ENCODE peak calls at places on chromosomes 16 and 17, in nine cellular contexts. I is PC-9; Y is cardiac muscle cell; D is fibroblast of mammary gland; L is CD4-positive, alpha-beta T cell; K is right atrium auricular region; U is Calu3; T is osteocyte; Q is uterus. G is an unnamed sample.

GRCh38 chr16:67481561-67482259 is 753 bp upstream of the ATP6V0D1 start:
- DNase-seq in I (no peak), Q (peak; percentile 61), Y (peak; percentile 45), U (peak; percentile 21), D (peak; percentile 68), K (no peak), L (no peak), T (no peak), G (no peak)

GRCh38 chr17:49146620-49147306 is 14.2 kb downstream of the B4GALNT2 start:
- DNase-seq in U (peak; percentile 31), T (no peak), I (peak; percentile 91), K (no peak), L (no peak), Q (no peak), Y (peak; percentile 94), D (peak; percentile 99), G (peak; percentile 99)

GRCh38 chr17:2189231-2189630 is 114.4 kb downstream of the SMG6 start:
- DNase-seq in I (no peak), U (no peak), D (peak; percentile 67), L (no peak), Y (no peak), Q (peak; percentile 28), K (no peak), T (no peak), G (no peak)

GRCh38 chr17:20116683-20117309 is 107.6 kb downstream of the SPECC1 start:
- DNase-seq in T (peak; percentile 83), L (peak; percentile 26), K (no peak), Q (peak; percentile 56), D (peak; percentile 54), U (peak; percentile 31), I (peak; percentile 55), Y (peak; percentile 65), G (peak; percentile 22)

GRCh38 chr17:17822189-17822978 is 14.4 kb downstream of the SREBF1 start:
- DNase-seq in I (no peak), U (no peak), D (peak; percentile 98), Q (peak; percentile 60), Y (peak; percentile 91), T (no peak), L (no peak), K (peak; percentile 88), G (peak; percentile 72)

GRCh38 chr17:81365148-81365600 is 30.1 kb upstream of the BAHCC1 start:
- DNase-seq in K (peak; percentile 79), Y (peak; percentile 77), U (peak; percentile 71), L (no peak), Q (peak; percentile 70), D (peak; percentile 80), I (peak; percentile 77), T (no peak), G (peak; percentile 45)

GRCh38 chr17:40498281-40499084 is 2.9 kb downstream of the TNS4 start:
- DNase-seq in K (no peak), D (no peak), Q (no peak), I (peak; percentile 42), L (no peak), T (no peak), U (no peak), Y (no peak), G (no peak)

GRCh38 chr16:86773339-86773715 is 195.0 kb downstream of the FOXL1 start:
- DNase-seq in Q (no peak), U (no peak), K (no peak), D (no peak), Y (no peak), I (no peak), L (no peak), T (no peak), G (no peak)

GRCh38 chr16:24855678-24856077 is 9.9 kb downstream of the SLC5A11 start:
- DNase-seq in T (no peak), U (no peak), Y (no peak), I (no peak), D (no peak), L (no peak), Q (no peak), K (no peak), G (no peak)

GRCh38 chr16:9484901-9485300 is 393.5 kb downstream of the HAPSTR1 start:
- DNase-seq in I (no peak), U (no peak), Q (no peak), Y (no peak), T (no peak), K (no peak), L (no peak), D (no peak), G (no peak)

GRCh38 chr16:30698816-30699614 is at the start of gene SRCAP:
- DNase-seq in Y (peak; percentile 86), D (peak; percentile 73), U (peak; percentile 93), T (peak; percentile 92), I (peak; percentile 70), K (peak; percentile 86), L (peak; percentile 62), Q (peak; percentile 89), G (peak; percentile 48)

GRCh38 chr17:73956595-73957465 is 246.6 kb upstream of the RPL38 start:
- DNase-seq in I (no peak), K (no peak), Y (peak; percentile 50), T (no peak), D (peak; percentile 51), Q (no peak), L (peak; percentile 44), U (peak; percentile 68), G (no peak)

DNA sequence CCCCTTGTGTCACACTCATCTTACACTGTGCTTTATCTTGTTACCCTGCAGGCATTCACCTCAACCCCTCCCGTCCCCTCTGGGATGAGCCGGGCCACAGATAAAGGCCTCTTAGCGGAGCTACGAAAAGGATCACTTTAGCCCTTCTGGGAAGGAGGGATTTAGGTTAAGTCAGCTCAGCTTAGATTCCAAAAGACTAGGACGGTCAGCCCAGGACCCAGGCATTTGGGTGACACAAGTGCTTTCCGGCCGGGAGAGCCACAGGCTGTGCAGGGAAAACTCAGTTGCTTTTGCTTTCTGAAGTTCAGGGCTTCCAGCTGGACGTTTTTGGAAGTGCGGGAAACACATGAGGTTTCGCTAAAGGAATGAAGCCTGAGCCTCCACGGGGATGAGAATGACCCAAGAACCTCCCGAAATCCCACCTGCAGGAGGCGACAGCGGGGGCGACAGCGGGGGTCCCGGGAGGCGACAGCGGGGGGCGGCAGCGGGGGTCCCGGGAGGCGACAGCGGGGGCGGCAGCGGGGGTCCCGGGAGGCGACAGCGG is 11.6 kb upstream of the METRNL start:
- DNase-seq in Y (peak; percentile 30), Q (no peak), L (no peak), U (no peak), D (no peak), T (no peak), K (no peak), I (no peak), G (peak; percentile 21)
- TF ChIP-seq CTCF in Y (peak; percentile 13), Q (no peak), L (no peak), U (no peak), D (no peak), T (peak; percentile 19), K (no peak), I (no peak), G (peak; percentile 22)

GRCh38 chr17:44578947-44579346 is 21.7 kb downstream of the FZD2 start:
- DNase-seq in Y (no peak), I (no peak), K (no peak), L (no peak), Q (no peak), U (no peak), D (no peak), T (no peak), G (no peak)

GRCh38 chr17:44587339-44587738 is 30.1 kb downstream of the FZD2 start:
- DNase-seq in D (peak; percentile 83), T (no peak), K (peak; percentile 88), L (no peak), U (peak; percentile 90), I (peak; percentile 93), Y (peak; percentile 94), Q (peak; percentile 34), G (peak; percentile 79)

GRCh38 chr17:44585315-44585714 is 28.0 kb downstream of the FZD2 start:
- DNase-seq in D (no peak), T (no peak), U (no peak), Q (no peak), I (no peak), K (no peak), L (no peak), Y (no peak), G (no peak)

GRCh38 chr17:44584498-44584897 is 27.2 kb downstream of the FZD2 start:
- DNase-seq in I (no peak), Y (no peak), Q (no peak), L (no peak), T (no peak), D (no peak), U (no peak), K (no peak), G (no peak)

GRCh38 chr17:44581868-44582267 is 24.6 kb downstream of the FZD2 start:
- DNase-seq in U (peak; percentile 43), Q (no peak), L (no peak), Y (peak; percentile 31), I (no peak), D (peak; percentile 32), T (no peak), K (no peak), G (no peak)
- TF ChIP-seq CTCF in U (peak; percentile 37), Q (no peak), L (no peak), Y (peak; percentile 32), I (peak; percentile 29), D (peak; percentile 40), T (peak; percentile 30), K (no peak), G (peak; percentile 49)

DNA sequence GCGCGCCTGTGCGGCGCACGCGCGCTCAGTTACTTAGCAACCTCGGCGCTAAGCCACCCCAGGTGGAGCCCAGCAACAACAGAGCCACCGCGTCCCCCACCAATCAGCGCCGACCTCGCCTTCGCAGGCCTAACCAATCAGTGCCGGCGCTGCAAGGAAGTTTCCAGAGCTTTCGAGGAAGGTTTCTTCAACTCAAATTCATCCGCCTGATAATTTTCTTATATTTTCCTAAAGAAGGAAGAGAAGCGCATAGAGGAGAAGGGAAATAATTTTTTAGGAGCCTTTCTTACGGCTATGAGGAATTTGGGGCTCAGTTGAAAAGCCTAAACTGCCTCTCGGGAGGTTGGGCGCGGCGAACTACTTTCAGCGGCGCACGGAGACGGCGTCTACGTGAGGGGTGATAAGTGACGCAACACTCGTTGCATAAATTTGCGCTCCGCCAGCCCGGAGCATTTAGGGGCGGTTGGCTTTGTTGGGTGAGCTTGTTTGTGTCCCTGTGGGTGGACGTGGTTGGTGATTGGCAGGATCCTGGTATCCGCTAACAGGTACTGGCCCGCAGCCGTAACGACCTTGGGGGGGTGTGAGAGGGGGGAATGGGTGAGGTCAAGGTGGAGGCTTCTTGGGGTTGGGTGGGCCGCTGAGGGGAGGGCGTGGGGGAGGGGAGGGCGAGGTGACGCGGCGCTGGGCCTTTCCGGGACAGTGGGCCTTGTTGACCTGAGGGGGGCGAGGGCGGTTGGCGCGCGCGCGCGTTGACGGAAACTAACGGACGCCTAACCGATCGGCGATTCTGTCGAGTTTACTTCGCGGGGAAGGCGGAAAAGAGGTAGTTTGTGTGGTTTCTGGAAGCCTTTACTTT is at the start of gene UBB:
- DNase-seq in U (peak; percentile 84), K (peak; percentile 98), Y (peak; percentile 99), L (peak; percentile 91), Q (peak; percentile 96), T (peak; percentile 98), D (peak; percentile 97), I (peak; percentile 90), G (peak; percentile 98)
- TF ChIP-seq CTCF in U (no peak), K (no peak), Y (no peak), L (no peak), Q (no peak), T (peak; percentile 8), D (no peak), I (no peak), G (peak; percentile 20)

DNA sequence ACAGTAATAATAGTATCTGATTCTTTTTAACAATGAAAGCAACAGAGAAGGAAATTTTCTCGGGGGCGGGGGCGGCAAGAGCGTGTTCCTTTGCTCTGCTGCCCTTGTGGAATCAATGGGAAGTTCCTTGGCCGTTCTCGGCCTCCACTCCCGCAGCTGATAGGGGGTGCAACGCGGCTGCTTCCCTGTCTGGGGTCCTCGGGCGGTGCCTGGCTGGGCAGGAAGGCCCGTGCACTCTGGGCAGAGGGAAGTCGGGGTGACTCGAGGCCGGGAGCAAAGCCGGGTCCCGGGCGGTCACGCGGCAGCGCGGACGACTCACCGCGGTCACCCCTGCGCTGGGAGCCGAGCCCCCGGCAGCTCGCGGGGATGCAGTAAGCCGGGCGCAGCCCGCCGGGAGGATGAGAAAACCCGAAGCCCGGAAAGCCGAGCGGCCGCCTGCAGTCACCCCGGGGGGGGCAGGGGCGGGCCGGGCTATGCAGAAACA is 2.5 kb downstream of the TUBB3 start:
- DNase-seq in Q (no peak), I (no peak), D (peak; percentile 21), U (no peak), T (no peak), L (no peak), Y (no peak), K (no peak), G (peak; percentile 28)
- TF ChIP-seq CTCF in Q (no peak), I (no peak), D (no peak), U (no peak), T (no peak), L (no peak), Y (no peak), K (no peak), G (peak; percentile 28)